ENCODE peak calls at places on chromosomes 5 and 9, in nine cellular contexts. One of them, this sample, is unnamed. For H3K4me1 and H3K36me3, the result is how much of the 10 kb centered on the place peaks cover.

GRCh38 chr9:124341455-124342170 is 73.6 kb downstream of the PSMB7 start:
- DNase-seq in aorta: no peak
- DNase-seq in heart right ventricle: no peak
- DNase-seq in CD8-positive, alpha-beta T cell: no peak
- DNase-seq in neural progenitor cell: no peak
- DNase-seq in right lobe of liver: peak
- DNase-seq in endothelial cell of umbilical vein: no peak
- DNase-seq in lung: no peak
- DNase-seq in ovary: no peak
- DNase-seq in this sample: no peak

GRCh38 chr9:85425153-85425611 is 316.6 kb downstream of the AGTPBP1 start:
- DNase-seq in CD8-positive, alpha-beta T cell: no peak
- DNase-seq in aorta: peak
- DNase-seq in right lobe of liver: no peak
- DNase-seq in ovary: peak
- DNase-seq in lung: peak
- DNase-seq in heart right ventricle: peak
- DNase-seq in endothelial cell of umbilical vein: peak
- DNase-seq in neural progenitor cell: peak
- DNase-seq in this sample: peak

GRCh38 chr9:131423171-131423581 is 29.3 kb downstream of the PRRC2B start:
- DNase-seq in heart right ventricle: peak
- DNase-seq in CD8-positive, alpha-beta T cell: no peak
- DNase-seq in right lobe of liver: peak
- DNase-seq in neural progenitor cell: peak
- DNase-seq in ovary: peak
- DNase-seq in aorta: peak
- DNase-seq in endothelial cell of umbilical vein: peak
- DNase-seq in lung: peak
- DNase-seq in this sample: no peak

GRCh38 chr9:111356567-111357244 is 26.7 kb upstream of the OR2K2 start:
- DNase-seq in CD8-positive, alpha-beta T cell: no peak
- DNase-seq in ovary: peak
- DNase-seq in aorta: no peak
- DNase-seq in right lobe of liver: no peak
- DNase-seq in endothelial cell of umbilical vein: peak
- DNase-seq in lung: no peak
- DNase-seq in heart right ventricle: no peak
- DNase-seq in neural progenitor cell: peak
- DNase-seq in this sample: no peak

GRCh38 chr9:83019246-83019645 is 43.7 kb downstream of the RASEF start:
- DNase-seq in ovary: no peak
- DNase-seq in heart right ventricle: no peak
- DNase-seq in aorta: no peak
- DNase-seq in endothelial cell of umbilical vein: no peak
- DNase-seq in neural progenitor cell: no peak
- DNase-seq in lung: no peak
- DNase-seq in right lobe of liver: no peak
- DNase-seq in CD8-positive, alpha-beta T cell: no peak
- DNase-seq in this sample: no peak

GRCh38 chr5:179269781-179270543 is 75.3 kb downstream of the ADAMTS2 start:
- DNase-seq in CD8-positive, alpha-beta T cell: no peak
- DNase-seq in endothelial cell of umbilical vein: no peak
- DNase-seq in aorta: no peak
- DNase-seq in lung: no peak
- DNase-seq in right lobe of liver: no peak
- DNase-seq in ovary: peak
- DNase-seq in neural progenitor cell: no peak
- DNase-seq in heart right ventricle: no peak
- DNase-seq in this sample: peak

GRCh38 chr5:163595851-163596399 is 90.5 kb downstream of the MAT2B start:
- DNase-seq in right lobe of liver: no peak
- DNase-seq in endothelial cell of umbilical vein: no peak
- DNase-seq in ovary: no peak
- DNase-seq in aorta: no peak
- DNase-seq in CD8-positive, alpha-beta T cell: no peak
- DNase-seq in heart right ventricle: no peak
- DNase-seq in lung: no peak
- DNase-seq in neural progenitor cell: no peak
- DNase-seq in this sample: no peak

GRCh38 chr5:142390303-142390840 is 65.6 kb upstream of the SPRY4 start:
- DNase-seq in lung: no peak
- DNase-seq in aorta: no peak
- DNase-seq in right lobe of liver: no peak
- DNase-seq in neural progenitor cell: peak
- DNase-seq in ovary: no peak
- DNase-seq in heart right ventricle: no peak
- DNase-seq in endothelial cell of umbilical vein: no peak
- DNase-seq in CD8-positive, alpha-beta T cell: no peak
- DNase-seq in this sample: no peak

GRCh38 chr9:36718612-36719011 is 145.9 kb downstream of the MELK start:
- DNase-seq in lung: no peak
- DNase-seq in right lobe of liver: no peak
- DNase-seq in heart right ventricle: no peak
- DNase-seq in ovary: no peak
- DNase-seq in endothelial cell of umbilical vein: no peak
- DNase-seq in neural progenitor cell: no peak
- DNase-seq in aorta: no peak
- DNase-seq in CD8-positive, alpha-beta T cell: no peak
- DNase-seq in this sample: no peak

GRCh38 chr5:434443-435146 is 8.4 kb upstream of the EXOC3 start:
- DNase-seq in endothelial cell of umbilical vein: no peak
- DNase-seq in heart right ventricle: no peak
- DNase-seq in neural progenitor cell: no peak
- DNase-seq in CD8-positive, alpha-beta T cell: no peak
- DNase-seq in lung: no peak
- DNase-seq in right lobe of liver: no peak
- DNase-seq in ovary: peak
- DNase-seq in aorta: peak
- DNase-seq in this sample: peak

DNA sequence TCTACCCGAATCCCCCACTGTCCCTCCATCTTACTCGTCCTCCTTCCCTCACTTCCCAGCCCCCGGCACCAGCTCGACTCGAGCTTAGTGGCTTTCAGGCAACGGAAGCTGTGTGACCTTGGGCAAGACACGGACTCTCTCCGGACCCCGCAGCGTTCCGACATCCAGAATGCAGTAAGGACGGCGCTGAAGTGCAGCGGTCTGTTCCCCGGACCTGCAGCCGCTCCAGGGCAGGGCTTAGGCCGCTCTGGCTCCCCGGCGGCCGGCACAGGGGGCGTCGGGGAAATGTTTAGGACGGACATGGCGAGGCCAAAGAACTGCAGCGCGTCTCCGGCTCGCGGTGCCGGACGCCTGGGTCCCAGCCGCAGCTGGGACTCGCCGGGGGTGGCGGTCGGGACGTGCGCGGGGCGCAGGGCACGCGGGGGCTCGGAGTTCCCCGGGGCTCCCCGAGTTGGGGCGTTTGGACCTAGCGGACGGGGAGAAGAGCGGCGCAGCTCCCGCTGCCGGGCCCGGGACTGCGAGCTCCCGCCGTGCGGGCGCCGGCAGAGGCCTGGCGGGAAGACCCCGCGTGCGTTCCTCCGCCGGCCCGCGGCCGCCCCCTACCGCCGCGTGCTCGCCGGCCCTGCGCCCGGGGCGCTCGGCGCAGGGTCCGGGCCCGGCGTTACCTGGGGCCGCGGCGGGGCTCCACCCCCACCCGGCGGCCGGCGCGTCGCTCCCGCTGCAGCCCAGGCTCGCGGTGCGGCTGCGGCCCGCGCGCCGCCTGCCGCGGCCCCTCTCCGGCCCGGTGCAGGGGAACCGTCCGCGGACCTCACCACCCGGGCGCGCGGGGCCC is 5.6 kb upstream of the RNF44 start:
- DNase-seq in lung: no peak
- DNase-seq in right lobe of liver: no peak
- DNase-seq in CD8-positive, alpha-beta T cell: no peak
- DNase-seq in endothelial cell of umbilical vein: no peak
- DNase-seq in heart right ventricle: peak
- DNase-seq in aorta: no peak
- DNase-seq in ovary: peak
- DNase-seq in neural progenitor cell: peak
- DNase-seq in this sample: no peak
- H3K4me1 ChIP-seq in lung: under half
- H3K4me1 ChIP-seq in right lobe of liver: under half
- H3K4me1 ChIP-seq in CD8-positive, alpha-beta T cell: half or more
- H3K4me1 ChIP-seq in endothelial cell of umbilical vein: under half
- H3K4me1 ChIP-seq in heart right ventricle: under half
- H3K4me1 ChIP-seq in aorta: under half
- H3K4me1 ChIP-seq in ovary: under half
- H3K4me1 ChIP-seq in neural progenitor cell: under half
- H3K4me1 ChIP-seq in this sample: under half

GRCh38 chr5:96058084-96058483 is 96.4 kb upstream of the ELL2 start:
- DNase-seq in right lobe of liver: no peak
- DNase-seq in heart right ventricle: no peak
- DNase-seq in neural progenitor cell: peak
- DNase-seq in CD8-positive, alpha-beta T cell: no peak
- DNase-seq in aorta: no peak
- DNase-seq in endothelial cell of umbilical vein: no peak
- DNase-seq in lung: no peak
- DNase-seq in ovary: no peak
- DNase-seq in this sample: no peak
- H3K4me3 ChIP-seq in right lobe of liver: no peak
- H3K4me3 ChIP-seq in heart right ventricle: no peak
- H3K4me3 ChIP-seq in neural progenitor cell: no peak
- H3K4me3 ChIP-seq in CD8-positive, alpha-beta T cell: no peak
- H3K4me3 ChIP-seq in aorta: no peak
- H3K4me3 ChIP-seq in endothelial cell of umbilical vein: no peak
- H3K4me3 ChIP-seq in lung: no peak
- H3K4me3 ChIP-seq in ovary: no peak
- H3K4me3 ChIP-seq in this sample: no peak

DNA sequence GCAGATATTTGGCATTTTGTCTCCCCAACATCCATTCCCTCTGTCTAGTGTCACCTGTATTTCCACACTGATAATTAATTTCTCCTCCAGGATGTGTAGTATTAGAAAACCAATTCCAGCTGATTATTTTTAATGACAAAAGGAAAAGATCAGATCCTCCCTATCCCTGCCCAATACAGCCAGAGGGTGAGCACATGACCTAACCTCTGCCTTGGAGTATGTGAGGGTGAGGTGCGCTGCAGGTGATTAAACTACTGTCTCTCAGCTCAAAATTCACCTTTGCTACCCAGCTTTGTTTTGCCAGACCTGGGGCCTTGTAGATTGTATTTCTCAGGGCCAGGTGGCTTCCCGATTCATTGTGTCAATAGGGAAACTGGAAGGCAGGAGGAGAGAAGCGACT is 402.1 kb downstream of the PRELID2 start:
- DNase-seq in lung: no peak
- DNase-seq in neural progenitor cell: no peak
- DNase-seq in CD8-positive, alpha-beta T cell: no peak
- DNase-seq in right lobe of liver: no peak
- DNase-seq in ovary: no peak
- DNase-seq in heart right ventricle: no peak
- DNase-seq in endothelial cell of umbilical vein: no peak
- DNase-seq in aorta: no peak
- DNase-seq in this sample: no peak
- H3K36me3 ChIP-seq in lung: under half
- H3K36me3 ChIP-seq in neural progenitor cell: under half
- H3K36me3 ChIP-seq in CD8-positive, alpha-beta T cell: under half
- H3K36me3 ChIP-seq in right lobe of liver: under half
- H3K36me3 ChIP-seq in ovary: under half
- H3K36me3 ChIP-seq in heart right ventricle: under half
- H3K36me3 ChIP-seq in endothelial cell of umbilical vein: under half
- H3K36me3 ChIP-seq in aorta: under half
- H3K36me3 ChIP-seq in this sample: under half

GRCh38 chr5:39186722-39187539 is 32.4 kb downstream of the FYB1 start:
- DNase-seq in endothelial cell of umbilical vein: no peak
- DNase-seq in neural progenitor cell: no peak
- DNase-seq in heart right ventricle: no peak
- DNase-seq in aorta: no peak
- DNase-seq in ovary: no peak
- DNase-seq in right lobe of liver: no peak
- DNase-seq in CD8-positive, alpha-beta T cell: no peak
- DNase-seq in lung: no peak
- DNase-seq in this sample: no peak
- H3K4me1 ChIP-seq in endothelial cell of umbilical vein: under half
- H3K4me1 ChIP-seq in neural progenitor cell: under half
- H3K4me1 ChIP-seq in heart right ventricle: under half
- H3K4me1 ChIP-seq in aorta: under half
- H3K4me1 ChIP-seq in ovary: under half
- H3K4me1 ChIP-seq in right lobe of liver: under half
- H3K4me1 ChIP-seq in CD8-positive, alpha-beta T cell: half or more
- H3K4me1 ChIP-seq in lung: under half
- H3K4me1 ChIP-seq in this sample: under half

GRCh38 chr5:11385251-11385900 is 518.9 kb downstream of the CTNND2 start:
- DNase-seq in lung: no peak
- DNase-seq in CD8-positive, alpha-beta T cell: no peak
- DNase-seq in ovary: no peak
- DNase-seq in endothelial cell of umbilical vein: no peak
- DNase-seq in aorta: no peak
- DNase-seq in neural progenitor cell: peak
- DNase-seq in heart right ventricle: no peak
- DNase-seq in right lobe of liver: no peak
- DNase-seq in this sample: no peak

GRCh38 chr5:11387382-11387781 is 516.9 kb downstream of the CTNND2 start:
- DNase-seq in heart right ventricle: no peak
- DNase-seq in right lobe of liver: no peak
- DNase-seq in ovary: no peak
- DNase-seq in CD8-positive, alpha-beta T cell: no peak
- DNase-seq in aorta: no peak
- DNase-seq in endothelial cell of umbilical vein: no peak
- DNase-seq in neural progenitor cell: no peak
- DNase-seq in lung: no peak
- DNase-seq in this sample: no peak

GRCh38 chr5:11383506-11384095 is 520.6 kb downstream of the CTNND2 start:
- DNase-seq in right lobe of liver: no peak
- DNase-seq in ovary: no peak
- DNase-seq in aorta: no peak
- DNase-seq in endothelial cell of umbilical vein: no peak
- DNase-seq in heart right ventricle: no peak
- DNase-seq in neural progenitor cell: no peak
- DNase-seq in lung: no peak
- DNase-seq in CD8-positive, alpha-beta T cell: no peak
- DNase-seq in this sample: no peak

GRCh38 chr5:11384441-11385250 is 519.6 kb downstream of the CTNND2 start:
- DNase-seq in aorta: no peak
- DNase-seq in CD8-positive, alpha-beta T cell: no peak
- DNase-seq in ovary: peak
- DNase-seq in heart right ventricle: no peak
- DNase-seq in lung: no peak
- DNase-seq in right lobe of liver: peak
- DNase-seq in neural progenitor cell: peak
- DNase-seq in endothelial cell of umbilical vein: no peak
- DNase-seq in this sample: no peak

GRCh38 chr5:11385901-11386293 is 518.3 kb downstream of the CTNND2 start:
- DNase-seq in ovary: no peak
- DNase-seq in lung: no peak
- DNase-seq in neural progenitor cell: peak
- DNase-seq in endothelial cell of umbilical vein: no peak
- DNase-seq in right lobe of liver: no peak
- DNase-seq in CD8-positive, alpha-beta T cell: no peak
- DNase-seq in aorta: no peak
- DNase-seq in heart right ventricle: no peak
- DNase-seq in this sample: no peak
- H3K4me3 ChIP-seq in ovary: no peak
- H3K4me3 ChIP-seq in lung: no peak
- H3K4me3 ChIP-seq in neural progenitor cell: peak
- H3K4me3 ChIP-seq in endothelial cell of umbilical vein: no peak
- H3K4me3 ChIP-seq in right lobe of liver: no peak
- H3K4me3 ChIP-seq in CD8-positive, alpha-beta T cell: no peak
- H3K4me3 ChIP-seq in aorta: no peak
- H3K4me3 ChIP-seq in heart right ventricle: no peak
- H3K4me3 ChIP-seq in this sample: no peak

This sample was measured in tibial artery.